ENCODE peak calls at places on chromosomes 5 and 9, in ten cellular contexts. One of them, this sample, is unnamed.

GRCh38 chr5:56711191-56711590 is 104.2 kb upstream of the MAP3K1 start:
- DNase-seq in uterus: no peak
- DNase-seq in mammary epithelial cell: peak; percentile 51
- DNase-seq in ascending aorta: no peak
- DNase-seq in brain microvascular endothelial cell: peak; percentile 60
- DNase-seq in AG04450: no peak
- DNase-seq in PC-3: peak; percentile 16
- DNase-seq in SJSA1: peak; percentile 68
- DNase-seq in hepatocyte: no peak
- DNase-seq in GM23338: no peak
- DNase-seq in this sample: no peak

GRCh38 chr5:95697781-95698681 is 15.2 kb upstream of the SPATA9 start:
- DNase-seq in uterus: no peak
- DNase-seq in mammary epithelial cell: no peak
- DNase-seq in ascending aorta: no peak
- DNase-seq in brain microvascular endothelial cell: no peak
- DNase-seq in AG04450: no peak
- DNase-seq in PC-3: peak; percentile 40
- DNase-seq in SJSA1: no peak
- DNase-seq in hepatocyte: peak; percentile 26
- DNase-seq in GM23338: no peak
- DNase-seq in this sample: no peak

GRCh38 chr9:114151426-114151956 is 3.8 kb upstream of the COL27A1 start:
- DNase-seq in uterus: no peak
- DNase-seq in mammary epithelial cell: no peak
- DNase-seq in ascending aorta: no peak
- DNase-seq in brain microvascular endothelial cell: no peak
- DNase-seq in AG04450: no peak
- DNase-seq in PC-3: no peak
- DNase-seq in SJSA1: no peak
- DNase-seq in hepatocyte: no peak
- DNase-seq in GM23338: no peak
- DNase-seq in this sample: no peak

GRCh38 chr5:112691758-112692157 is 45.9 kb upstream of the APC start:
- DNase-seq in uterus: no peak
- DNase-seq in mammary epithelial cell: peak; percentile 6
- DNase-seq in ascending aorta: no peak
- DNase-seq in brain microvascular endothelial cell: peak; percentile 11
- DNase-seq in AG04450: no peak
- DNase-seq in PC-3: peak; percentile 40
- DNase-seq in SJSA1: no peak
- DNase-seq in hepatocyte: no peak
- DNase-seq in GM23338: peak; percentile 81
- DNase-seq in this sample: no peak

GRCh38 chr9:78783743-78784142 is 486.8 kb downstream of the PSAT1 start:
- DNase-seq in uterus: no peak
- DNase-seq in mammary epithelial cell: no peak
- DNase-seq in ascending aorta: no peak
- DNase-seq in brain microvascular endothelial cell: no peak
- DNase-seq in AG04450: no peak
- DNase-seq in PC-3: no peak
- DNase-seq in SJSA1: no peak
- DNase-seq in hepatocyte: no peak
- DNase-seq in GM23338: peak; percentile 49
- DNase-seq in this sample: no peak

GRCh38 chr5:175712681-175713085 is 54.8 kb downstream of the HRH2 start:
- DNase-seq in uterus: no peak
- DNase-seq in mammary epithelial cell: no peak
- DNase-seq in ascending aorta: peak; percentile 44
- DNase-seq in brain microvascular endothelial cell: no peak
- DNase-seq in AG04450: no peak
- DNase-seq in PC-3: no peak
- DNase-seq in SJSA1: no peak
- DNase-seq in hepatocyte: no peak
- DNase-seq in GM23338: no peak
- DNase-seq in this sample: no peak

GRCh38 chr5:144121577-144121976 is 48.9 kb downstream of the YIPF5 start:
- DNase-seq in uterus: no peak
- DNase-seq in mammary epithelial cell: no peak
- DNase-seq in ascending aorta: no peak
- DNase-seq in brain microvascular endothelial cell: no peak
- DNase-seq in AG04450: no peak
- DNase-seq in PC-3: no peak
- DNase-seq in SJSA1: no peak
- DNase-seq in hepatocyte: no peak
- DNase-seq in GM23338: no peak
- DNase-seq in this sample: no peak

GRCh38 chr5:82334856-82335255 is 56.7 kb upstream of the RPS23 start:
- DNase-seq in uterus: no peak
- DNase-seq in mammary epithelial cell: no peak
- DNase-seq in ascending aorta: no peak
- DNase-seq in brain microvascular endothelial cell: peak; percentile 86
- DNase-seq in AG04450: peak; percentile 81
- DNase-seq in PC-3: no peak
- DNase-seq in SJSA1: no peak
- DNase-seq in hepatocyte: peak; percentile 28
- DNase-seq in GM23338: no peak
- DNase-seq in this sample: no peak

GRCh38 chr5:81408496-81408895 is 14.6 kb upstream of the ACOT12 start:
- DNase-seq in uterus: no peak
- DNase-seq in mammary epithelial cell: no peak
- DNase-seq in ascending aorta: no peak
- DNase-seq in brain microvascular endothelial cell: no peak
- DNase-seq in AG04450: no peak
- DNase-seq in PC-3: no peak
- DNase-seq in SJSA1: no peak
- DNase-seq in hepatocyte: no peak
- DNase-seq in GM23338: peak; percentile 5
- DNase-seq in this sample: no peak

GRCh38 chr5:148820778-148821395 is 5.5 kb upstream of the ADRB2 start:
- DNase-seq in uterus: no peak
- DNase-seq in mammary epithelial cell: peak; percentile 37
- DNase-seq in ascending aorta: no peak
- DNase-seq in brain microvascular endothelial cell: no peak
- DNase-seq in AG04450: no peak
- DNase-seq in PC-3: peak; percentile 84
- DNase-seq in SJSA1: no peak
- DNase-seq in hepatocyte: no peak
- DNase-seq in GM23338: peak; percentile 70
- DNase-seq in this sample: no peak

GRCh38 chr5:172407861-172408260 is 46.5 kb downstream of the SH3PXD2B start:
- DNase-seq in uterus: peak; percentile 81
- DNase-seq in mammary epithelial cell: peak; percentile 78
- DNase-seq in ascending aorta: peak; percentile 72
- DNase-seq in brain microvascular endothelial cell: no peak
- DNase-seq in AG04450: no peak
- DNase-seq in PC-3: peak; percentile 89
- DNase-seq in SJSA1: no peak
- DNase-seq in hepatocyte: no peak
- DNase-seq in GM23338: no peak
- DNase-seq in this sample: no peak

GRCh38 chr5:172405708-172406107 is 48.6 kb downstream of the SH3PXD2B start:
- DNase-seq in uterus: no peak
- DNase-seq in mammary epithelial cell: no peak
- DNase-seq in ascending aorta: no peak
- DNase-seq in brain microvascular endothelial cell: no peak
- DNase-seq in AG04450: no peak
- DNase-seq in PC-3: no peak
- DNase-seq in SJSA1: no peak
- DNase-seq in hepatocyte: no peak
- DNase-seq in GM23338: no peak
- DNase-seq in this sample: no peak

GRCh38 chr5:172404746-172405145 is 49.6 kb downstream of the SH3PXD2B start:
- DNase-seq in uterus: no peak
- DNase-seq in mammary epithelial cell: no peak
- DNase-seq in ascending aorta: no peak
- DNase-seq in brain microvascular endothelial cell: no peak
- DNase-seq in AG04450: no peak
- DNase-seq in PC-3: no peak
- DNase-seq in SJSA1: no peak
- DNase-seq in hepatocyte: no peak
- DNase-seq in GM23338: no peak
- DNase-seq in this sample: no peak

GRCh38 chr5:172405226-172405625 is 49.1 kb downstream of the SH3PXD2B start:
- DNase-seq in uterus: no peak
- DNase-seq in mammary epithelial cell: no peak
- DNase-seq in ascending aorta: no peak
- DNase-seq in brain microvascular endothelial cell: no peak
- DNase-seq in AG04450: no peak
- DNase-seq in PC-3: no peak
- DNase-seq in SJSA1: no peak
- DNase-seq in hepatocyte: no peak
- DNase-seq in GM23338: no peak
- DNase-seq in this sample: no peak

DNA sequence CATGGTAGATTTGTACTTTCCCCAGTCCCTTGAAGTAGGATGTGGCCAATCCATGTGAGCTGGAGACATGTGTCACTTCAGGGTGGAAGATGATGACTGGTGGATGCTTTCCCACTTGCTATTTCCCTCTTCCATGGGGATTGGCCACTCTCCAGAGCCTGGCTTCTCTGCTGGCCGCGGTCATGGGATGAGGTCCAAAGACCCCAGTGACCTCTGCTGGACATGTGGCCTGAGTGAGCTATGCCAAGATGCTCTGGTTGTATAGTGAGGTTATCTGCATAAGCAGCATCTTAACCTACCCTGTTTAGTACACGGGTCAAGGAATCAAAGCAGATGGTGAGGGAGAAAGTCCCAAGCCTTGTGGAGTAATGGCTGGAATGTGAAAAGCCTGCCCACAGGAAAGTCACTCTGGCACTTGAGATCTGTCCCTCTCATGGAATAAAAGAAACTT is 47.1 kb downstream of the SH3PXD2B start:
- DNase-seq in uterus: peak; percentile 55
- DNase-seq in mammary epithelial cell: no peak
- DNase-seq in ascending aorta: no peak
- DNase-seq in brain microvascular endothelial cell: no peak
- DNase-seq in AG04450: no peak
- DNase-seq in PC-3: no peak
- DNase-seq in SJSA1: no peak
- DNase-seq in hepatocyte: no peak
- DNase-seq in GM23338: no peak
- DNase-seq in this sample: no peak
- H3K27ac ChIP-seq in uterus: peak overlapping the region; percentile 95
- H3K27ac ChIP-seq in mammary epithelial cell: no peak overlapping the region
- H3K27ac ChIP-seq in ascending aorta: peak overlapping the region; percentile 34
- H3K27ac ChIP-seq in brain microvascular endothelial cell: no peak overlapping the region
- H3K27ac ChIP-seq in AG04450: no peak overlapping the region
- H3K27ac ChIP-seq in PC-3: peak overlapping the region; percentile 85
- H3K27ac ChIP-seq in SJSA1: no peak overlapping the region
- H3K27ac ChIP-seq in hepatocyte: peak overlapping the region; percentile 47
- H3K27ac ChIP-seq in GM23338: no peak overlapping the region
- H3K27ac ChIP-seq in this sample: no peak overlapping the region

GRCh38 chr5:172003750-172004149 is 2.7 kb downstream of the FBXW11 start:
- DNase-seq in uterus: no peak
- DNase-seq in mammary epithelial cell: no peak
- DNase-seq in ascending aorta: no peak
- DNase-seq in brain microvascular endothelial cell: no peak
- DNase-seq in AG04450: no peak
- DNase-seq in PC-3: peak; percentile 54
- DNase-seq in SJSA1: no peak
- DNase-seq in hepatocyte: no peak
- DNase-seq in GM23338: no peak
- DNase-seq in this sample: no peak
- H3K27ac ChIP-seq in uterus: no peak overlapping the region
- H3K27ac ChIP-seq in mammary epithelial cell: no peak overlapping the region
- H3K27ac ChIP-seq in ascending aorta: peak overlapping the region; percentile 57
- H3K27ac ChIP-seq in brain microvascular endothelial cell: peak overlapping the region; percentile 7
- H3K27ac ChIP-seq in AG04450: no peak overlapping the region
- H3K27ac ChIP-seq in PC-3: peak overlapping the region; percentile 3
- H3K27ac ChIP-seq in SJSA1: no peak overlapping the region
- H3K27ac ChIP-seq in hepatocyte: peak overlapping the region; percentile 98
- H3K27ac ChIP-seq in GM23338: no peak overlapping the region
- H3K27ac ChIP-seq in this sample: no peak overlapping the region

GRCh38 chr5:107464876-107465275 is 205.9 kb downstream of the EFNA5 start:
- DNase-seq in uterus: no peak
- DNase-seq in mammary epithelial cell: no peak
- DNase-seq in ascending aorta: no peak
- DNase-seq in brain microvascular endothelial cell: no peak
- DNase-seq in AG04450: no peak
- DNase-seq in PC-3: no peak
- DNase-seq in SJSA1: no peak
- DNase-seq in hepatocyte: no peak
- DNase-seq in GM23338: no peak
- DNase-seq in this sample: no peak
- H3K27ac ChIP-seq in uterus: no peak overlapping the region
- H3K27ac ChIP-seq in mammary epithelial cell: no peak overlapping the region
- H3K27ac ChIP-seq in ascending aorta: no peak overlapping the region
- H3K27ac ChIP-seq in brain microvascular endothelial cell: no peak overlapping the region
- H3K27ac ChIP-seq in AG04450: no peak overlapping the region
- H3K27ac ChIP-seq in PC-3: no peak overlapping the region
- H3K27ac ChIP-seq in SJSA1: no peak overlapping the region
- H3K27ac ChIP-seq in hepatocyte: no peak overlapping the region
- H3K27ac ChIP-seq in GM23338: peak overlapping the region; percentile 78
- H3K27ac ChIP-seq in this sample: no peak overlapping the region

DNA sequence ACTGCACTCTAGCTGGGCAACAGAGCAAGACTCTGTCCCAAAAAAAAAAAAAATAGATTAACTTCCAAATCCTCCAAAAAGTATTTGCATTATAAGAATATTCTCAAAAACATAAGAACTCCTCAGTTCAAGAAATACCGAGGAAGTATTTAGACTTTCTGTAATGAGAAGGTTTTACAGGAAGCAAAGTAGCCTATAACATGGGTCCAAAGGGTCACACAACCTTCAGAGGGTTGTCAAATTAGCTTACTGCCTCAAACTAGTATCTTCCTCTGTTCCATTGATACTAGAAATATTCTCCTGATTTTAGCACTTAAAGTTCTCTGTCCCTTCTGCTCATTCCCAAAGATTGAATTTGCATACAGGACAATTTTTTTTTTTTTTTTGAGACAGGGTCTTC is 121.9 kb downstream of the INVS start:
- DNase-seq in uterus: no peak
- DNase-seq in mammary epithelial cell: no peak
- DNase-seq in ascending aorta: no peak
- DNase-seq in brain microvascular endothelial cell: no peak
- DNase-seq in AG04450: no peak
- DNase-seq in PC-3: no peak
- DNase-seq in SJSA1: no peak
- DNase-seq in hepatocyte: no peak
- DNase-seq in GM23338: no peak
- DNase-seq in this sample: no peak
- H3K27ac ChIP-seq in uterus: no peak overlapping the region
- H3K27ac ChIP-seq in mammary epithelial cell: no peak overlapping the region
- H3K27ac ChIP-seq in ascending aorta: no peak overlapping the region
- H3K27ac ChIP-seq in brain microvascular endothelial cell: no peak overlapping the region
- H3K27ac ChIP-seq in AG04450: no peak overlapping the region
- H3K27ac ChIP-seq in PC-3: no peak overlapping the region
- H3K27ac ChIP-seq in SJSA1: no peak overlapping the region
- H3K27ac ChIP-seq in hepatocyte: no peak overlapping the region
- H3K27ac ChIP-seq in GM23338: no peak overlapping the region
- H3K27ac ChIP-seq in this sample: no peak overlapping the region